ENCODE peak calls at places on chromosome 6, in five cellular contexts. F is GM12892, B is HCT116, M is esophagus muscularis mucosa, R is H1. U is an unnamed sample.

GRCh38 chr6:2786269-2786668 is 21.1 kb downstream of the WRNIP1 start:
- DNase-seq in F (no peak), B (no peak), M (no peak), R (no peak), U (no peak)

GRCh38 chr6:42385339-42385738 is 66.4 kb downstream of the TRERF1 start:
- DNase-seq in F (no peak), B (no peak), M (no peak), R (no peak), U (no peak)

GRCh38 chr6:97160280-97160679 is 122.7 kb downstream of the MMS22L start:
- DNase-seq in F (no peak), B (no peak), M (no peak), R (no peak), U (no peak)

GRCh38 chr6:41687501-41688175 is 47.8 kb downstream of the TFEB start:
- DNase-seq in F (no peak), B (no peak), M (no peak), R (peak; percentile 62), U (no peak)

GRCh38 chr6:147063469-147064031 is 140.7 kb upstream of the STXBP5 start:
- DNase-seq in F (no peak), B (peak; percentile 64), M (no peak), R (no peak), U (no peak)

GRCh38 chr6:39113788-39114187 is 1.2 kb downstream of the SAYSD1 start:
- DNase-seq in F (no peak), B (no peak), M (no peak), R (no peak), U (no peak)

GRCh38 chr6:22878706-22879105 is 309.3 kb downstream of the HDGFL1 start:
- DNase-seq in F (no peak), B (no peak), M (no peak), R (no peak), U (no peak)

GRCh38 chr6:21103626-21104224 is 489.8 kb upstream of the SOX4 start:
- DNase-seq in F (no peak), B (no peak), M (no peak), R (no peak), U (no peak)

GRCh38 chr6:17281100-17281496 is at the start of gene RBM24:
- DNase-seq in F (no peak), B (peak; percentile 51), M (no peak), R (no peak), U (peak; percentile 12)

GRCh38 chr6:43572015-43572414 is 3.8 kb downstream of the XPO5 start:
- DNase-seq in F (no peak), B (no peak), M (no peak), R (no peak), U (no peak)

GRCh38 chr6:53741417-53741816 is 53.4 kb upstream of the LRRC1 start:
- DNase-seq in F (no peak), B (no peak), M (peak; percentile 47), R (no peak), U (no peak)

GRCh38 chr6:161091972-161092701 is 100.6 kb downstream of the MAP3K4 start:
- DNase-seq in F (no peak), B (no peak), M (no peak), R (no peak), U (no peak)

GRCh38 chr6:170248111-170248805 is 42.6 kb downstream of the DLL1 start:
- DNase-seq in F (no peak), B (no peak), M (no peak), R (no peak), U (no peak)

GRCh38 chr6:26156105-26156849 is 69.0 kb downstream of the HFE start:
- DNase-seq in F (peak; percentile 73), B (peak; percentile 73), M (peak; percentile 98), R (peak; percentile 67), U (peak; percentile 66)

GRCh38 chr6:150902142-150902800 is 36.8 kb downstream of the MTHFD1L start:
- DNase-seq in F (no peak), B (no peak), M (no peak), R (no peak), U (no peak)

GRCh38 chr6:31578461-31579118 is 3.2 kb downstream of the TNF start:
- DNase-seq in F (no peak), B (no peak), M (no peak), R (peak; percentile 61), U (no peak)

GRCh38 chr6:166587631-166588413 is 1.3 kb upstream of the RAMACL start:
- DNase-seq in F (peak; percentile 41), B (no peak), M (no peak), R (no peak), U (peak; percentile 44)

GRCh38 chr6:79818471-79818870 is 128.9 kb downstream of the ELOVL4 start:
- DNase-seq in F (no peak), B (no peak), M (no peak), R (no peak), U (no peak)

GRCh38 chr6:37168163-37168758 is 1.7 kb upstream of the PIM1 start:
- DNase-seq in F (no peak), B (no peak), M (no peak), R (no peak), U (no peak)

GRCh38 chr6:39915866-39916265 is 18.4 kb downstream of the MOCS1 start:
- DNase-seq in F (no peak), B (no peak), M (no peak), R (no peak), U (no peak)

GRCh38 chr6:142786476-142786875 is 158.5 kb downstream of the HIVEP2 start:
- DNase-seq in F (no peak), B (no peak), M (no peak), R (no peak), U (no peak)

GRCh38 chr6:166317261-166318212 is 9.3 kb upstream of the PRR18 start:
- DNase-seq in F (no peak), B (no peak), M (no peak), R (no peak), U (no peak)

GRCh38 chr6:99608886-99609482 is 2.4 kb downstream of the PRDM13 start:
- DNase-seq in F (no peak), B (no peak), M (no peak), R (no peak), U (no peak)

GRCh38 chr6:135858941-135859340 is 7.4 kb downstream of the PDE7B start:
- DNase-seq in F (no peak), B (no peak), M (no peak), R (no peak), U (no peak)

GRCh38 chr6:109006818-109007217 is 87.8 kb downstream of the SESN1 start:
- DNase-seq in F (no peak), B (no peak), M (no peak), R (no peak), U (no peak)

GRCh38 chr6:106520711-106521367 is 108.5 kb downstream of the RTN4IP1 start:
- DNase-seq in F (no peak), B (no peak), M (no peak), R (no peak), U (no peak)

GRCh38 chr6:111805511-111806181 is 67.6 kb downstream of the FYN start:
- DNase-seq in F (no peak), B (no peak), M (no peak), R (no peak), U (no peak)

GRCh38 chr6:161414180-161414579 is 140.3 kb upstream of the AGPAT4 start:
- DNase-seq in F (no peak), B (no peak), M (no peak), R (no peak), U (no peak)

GRCh38 chr6:35568967-35569606 is 56.4 kb upstream of the TULP1 start:
- DNase-seq in F (no peak), B (no peak), M (peak; percentile 93), R (no peak), U (no peak)

GRCh38 chr6:106858653-106859092 is 115.9 kb downstream of the CD24 start:
- DNase-seq in F (no peak), B (no peak), M (peak; percentile 90), R (no peak), U (no peak)

GRCh38 chr6:151440930-151441329 is 11.0 kb downstream of the RMND1 start:
- DNase-seq in F (no peak), B (no peak), M (no peak), R (no peak), U (no peak)

DNA sequence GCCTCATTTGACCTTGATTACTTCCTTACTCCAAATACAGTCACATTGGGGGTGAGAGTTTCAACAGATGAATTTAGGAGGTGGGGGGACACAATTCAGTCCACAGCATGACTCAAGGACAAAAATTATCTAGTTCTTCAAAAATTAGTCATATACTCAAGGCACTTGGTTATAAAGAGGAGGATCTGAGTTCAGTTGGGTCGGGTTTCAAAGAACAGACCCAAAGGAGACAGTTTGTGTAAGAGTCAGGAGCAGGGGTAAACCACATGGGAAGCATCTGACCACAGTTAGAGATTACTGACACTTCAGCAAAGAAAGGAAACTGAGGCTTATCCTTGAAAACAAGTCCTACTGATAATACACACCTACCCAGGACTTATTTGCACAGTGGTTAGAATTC is 137.9 kb downstream of the TBC1D7 start:
- DNase-seq in F (no peak), B (no peak), M (no peak), R (no peak), U (no peak)
- TF ChIP-seq POLR2AphosphoS5 in F (no peak), B (no peak), M (no peak), R (no peak), U (no peak)

GRCh38 chr6:19325335-19325789 is 511.8 kb upstream of the ID4 start:
- DNase-seq in F (no peak), B (no peak), M (no peak), R (no peak), U (no peak)
- TF ChIP-seq POLR2AphosphoS5 in F (no peak), B (no peak), M (no peak), R (no peak), U (no peak)

GRCh38 chr6:110250838-110251237 is 70.6 kb downstream of the CDC40 start:
- DNase-seq in F (no peak), B (no peak), M (no peak), R (no peak), U (no peak)

GRCh38 chr6:110250058-110250457 is 69.8 kb downstream of the CDC40 start:
- DNase-seq in F (no peak), B (no peak), M (no peak), R (no peak), U (no peak)

GRCh38 chr6:110256366-110256765 is 76.1 kb downstream of the CDC40 start:
- DNase-seq in F (no peak), B (no peak), M (no peak), R (no peak), U (no peak)

GRCh38 chr6:110255356-110255755 is 75.1 kb downstream of the CDC40 start:
- DNase-seq in F (no peak), B (no peak), M (no peak), R (peak; percentile 34), U (peak; percentile 10)
- TF ChIP-seq POLR2AphosphoS5 in F (no peak), B (no peak), M (no peak), R (no peak), U (no peak)

GRCh38 chr6:29864037-29864795 is 36.6 kb downstream of the HLA-G start:
- DNase-seq in F (no peak), B (no peak), M (no peak), R (no peak), U (no peak)
- TF ChIP-seq POLR2AphosphoS5 in F (no peak), B (no peak), M (no peak), R (no peak), U (no peak)

U was measured in GM12891.